ENCODE peak calls at places on chromosomes 5 and 9, in nine cellular contexts. P, B, H, W, U, N, R, E and S are unnamed samples.

GRCh38 chr5:152688561-152689274 is 283.6 kb upstream of the NMUR2 start:
- DNase-seq in R (no peak), U (peak), B (peak), H (no peak), N (no peak), E (no peak), W (peak), P (no peak), S (peak)

GRCh38 chr5:119682372-119682771 is 53.0 kb downstream of the FAM170A start:
- DNase-seq in U (no peak), R (no peak), B (no peak), E (no peak), W (no peak), P (no peak), N (no peak), H (no peak), S (no peak)

GRCh38 chr9:36163840-36164175 is 5.4 kb upstream of the CCIN start:
- DNase-seq in R (no peak), N (no peak), B (no peak), U (no peak), P (no peak), E (no peak), W (peak), H (no peak), S (no peak)

GRCh38 chr9:126157409-126157808 is 169.2 kb upstream of the MVB12B start:
- DNase-seq in R (no peak), U (no peak), H (no peak), B (no peak), E (no peak), W (no peak), N (no peak), P (no peak), S (no peak)

GRCh38 chr5:95697781-95698681 is 15.2 kb upstream of the SPATA9 start:
- DNase-seq in B (no peak), P (no peak), R (no peak), N (no peak), H (no peak), W (no peak), E (no peak), U (peak), S (peak)

GRCh38 chr5:168585119-168585912 is 6.1 kb upstream of the PANK3 start:
- DNase-seq in P (no peak), U (no peak), W (no peak), N (no peak), H (no peak), E (no peak), B (no peak), R (no peak), S (no peak)

GRCh38 chr5:170302729-170303501 is 5.3 kb upstream of the LCP2 start:
- DNase-seq in E (no peak), W (no peak), P (no peak), U (no peak), H (peak), B (no peak), N (no peak), R (no peak), S (no peak)

GRCh38 chr5:124162782-124163532 is 583.5 kb downstream of the ZNF608 start:
- DNase-seq in B (peak), N (no peak), R (peak), H (no peak), U (peak), W (peak), E (peak), P (no peak), S (peak)

GRCh38 chr5:79842006-79842881 is 148.8 kb downstream of the MTX3 start:
- DNase-seq in P (no peak), N (no peak), U (no peak), H (no peak), B (no peak), E (no peak), W (no peak), R (no peak), S (no peak)

GRCh38 chr9:115517335-115518075 is 399.5 kb upstream of the TNC start:
- DNase-seq in N (no peak), R (no peak), W (no peak), B (no peak), P (no peak), H (no peak), U (no peak), E (no peak), S (no peak)

GRCh38 chr5:125295405-125295872 is 549.0 kb upstream of the ZNF608 start:
- DNase-seq in N (no peak), W (peak), B (peak), H (no peak), E (no peak), R (no peak), U (peak), P (no peak), S (peak)

GRCh38 chr9:76644171-76644570 is 120.1 kb upstream of the PCA3 start:
- DNase-seq in E (no peak), N (no peak), H (no peak), P (no peak), W (no peak), U (no peak), B (no peak), R (no peak), S (no peak)

GRCh38 chr9:116791314-116791713 is 104.2 kb downstream of the TRIM32 start:
- DNase-seq in W (no peak), E (no peak), N (no peak), H (no peak), B (no peak), U (no peak), R (peak), P (no peak), S (no peak)

GRCh38 chr5:96714951-96715451 is 52.8 kb downstream of the CAST start:
- DNase-seq in R (no peak), P (no peak), E (peak), B (peak), N (no peak), H (no peak), W (peak), U (peak), S (no peak)

GRCh38 chr5:53261245-53261644 is 151.7 kb upstream of the MOCS2 start:
- DNase-seq in B (no peak), W (peak), N (no peak), U (peak), H (no peak), E (no peak), R (no peak), P (no peak), S (no peak)

GRCh38 chr5:84564311-84564710 is 179.6 kb upstream of the EDIL3 start:
- DNase-seq in U (peak), R (no peak), H (no peak), W (peak), B (peak), P (no peak), N (no peak), E (no peak), S (no peak)

GRCh38 chr5:169716287-169716686 is 79.2 kb downstream of the DOCK2 start:
- DNase-seq in B (peak), P (no peak), E (no peak), H (no peak), W (peak), N (no peak), U (peak), R (no peak), S (peak)

GRCh38 chr9:98732801-98733200 is 24.1 kb upstream of the GABBR2 start:
- DNase-seq in E (no peak), W (no peak), N (no peak), P (no peak), U (no peak), H (no peak), B (peak), R (no peak), S (no peak)

GRCh38 chr9:82148849-82149544 is 160.4 kb downstream of the SPATA31D1 start:
- DNase-seq in U (peak), W (peak), E (no peak), P (no peak), H (no peak), N (no peak), B (no peak), R (peak), S (no peak)

GRCh38 chr5:53934126-53934856 is 373.9 kb downstream of the NDUFS4 start:
- DNase-seq in B (peak), W (no peak), R (no peak), N (no peak), P (no peak), U (peak), E (no peak), H (no peak), S (peak)

GRCh38 chr5:151108566-151108965 is 27.7 kb upstream of the TNIP1 start:
- DNase-seq in E (no peak), P (no peak), U (no peak), N (no peak), R (no peak), W (no peak), H (no peak), B (no peak), S (no peak)

GRCh38 chr9:90915693-90916092 is 114.1 kb downstream of the SYK start:
- DNase-seq in P (peak), W (peak), U (no peak), H (peak), N (no peak), B (peak), R (no peak), E (peak), S (peak)

GRCh38 chr5:38547257-38547656 is 9.2 kb downstream of the LIFR start:
- DNase-seq in H (no peak), B (no peak), E (no peak), R (no peak), W (peak), P (no peak), N (no peak), U (no peak), S (no peak)

GRCh38 chr5:16855475-16855874 is 80.6 kb downstream of the MYO10 start:
- DNase-seq in P (no peak), N (no peak), E (peak), R (peak), H (no peak), U (no peak), B (no peak), W (peak), S (no peak)

GRCh38 chr5:10289353-10289752 is 18.3 kb downstream of the CMBL start:
- DNase-seq in P (no peak), B (no peak), H (no peak), R (no peak), E (no peak), W (peak), N (no peak), U (no peak), S (no peak)

GRCh38 chr9:113687680-113688371 is 188.3 kb upstream of the ZNF618 start:
- DNase-seq in U (no peak), H (no peak), B (no peak), N (no peak), R (no peak), W (no peak), P (no peak), E (peak), S (no peak)

GRCh38 chr9:113899205-113899604 is 23.1 kb downstream of the ZNF618 start:
- DNase-seq in H (no peak), W (no peak), U (no peak), P (no peak), B (no peak), R (no peak), E (no peak), N (no peak), S (no peak)

GRCh38 chr5:88256872-88257271 is 11.8 kb downstream of the TMEM161B start:
- DNase-seq in H (no peak), W (no peak), P (no peak), E (peak), B (no peak), N (no peak), R (no peak), U (no peak), S (no peak)

GRCh38 chr9:113649054-113649453 is 185.5 kb downstream of the RGS3 start:
- DNase-seq in N (no peak), W (peak), P (no peak), R (no peak), U (peak), B (no peak), E (no peak), H (no peak), S (no peak)

GRCh38 chr5:102223542-102224444 is 72.3 kb downstream of the SLCO4C1 start:
- DNase-seq in R (peak), E (peak), P (no peak), N (no peak), W (peak), U (peak), B (peak), H (peak), S (peak)

GRCh38 chr5:16713386-16713928 is 96.7 kb upstream of the RETREG1 start:
- DNase-seq in R (peak), H (no peak), N (peak), U (peak), P (no peak), E (peak), B (no peak), W (peak), S (no peak)

GRCh38 chr9:20732118-20732517 is 48.1 kb downstream of the FOCAD start:
- DNase-seq in N (no peak), H (no peak), W (peak), B (peak), P (no peak), R (no peak), E (no peak), U (peak), S (peak)

GRCh38 chr9:137606005-137606601 is 617 bp downstream of the ARRDC1 start:
- DNase-seq in P (no peak), R (peak), H (no peak), U (no peak), B (no peak), W (no peak), N (peak), E (peak), S (no peak)

GRCh38 chr5:38078161-38078560 is 180.2 kb upstream of the EGFLAM start:
- DNase-seq in B (peak), R (no peak), P (no peak), W (peak), E (no peak), N (no peak), U (peak), H (no peak), S (peak)

GRCh38 chr5:143761663-143762062 is 50.3 kb upstream of the HMHB1 start:
- DNase-seq in E (no peak), R (no peak), P (no peak), W (no peak), B (no peak), U (no peak), H (no peak), N (no peak), S (no peak)